ENCODE peak calls at places on chromosomes 13 and 19, in four cellular contexts. N is sigmoid colon, F is IMR-90, Y is ovary. L is an unnamed sample. For H3K27me3, the result is how much of the 10 kb centered on the place peaks cover.

GRCh38 chr19:19749332-19750130 is 16.6 kb upstream of the ZNF14 start:
- DNase-seq in N (no peak), F (no peak), Y (no peak), L (no peak)

GRCh38 chr19:34310494-34310981 is 54.5 kb upstream of the GPI start:
- DNase-seq in N (peak), F (no peak), Y (no peak), L (no peak)

GRCh38 chr13:58239774-58240268 is 608.3 kb downstream of the PCDH17 start:
- DNase-seq in N (no peak), F (no peak), Y (no peak), L (no peak)

GRCh38 chr19:35533822-35534521 is 716 bp downstream of the GAPDHS start:
- DNase-seq in N (no peak), F (peak), Y (no peak), L (no peak)

GRCh38 chr19:58096884-58097283 is 1.1 kb downstream of the ZSCAN18 start:
- DNase-seq in N (no peak), F (no peak), Y (no peak), L (no peak)

GRCh38 chr13:48511621-48512232 is 21.2 kb downstream of the RCBTB2 start:
- DNase-seq in N (no peak), F (no peak), Y (peak), L (no peak)

GRCh38 chr19:52453324-52454094 is at the start of gene ZNF578:
- DNase-seq in N (peak), F (peak), Y (peak), L (peak)

GRCh38 chr19:5632241-5632612 is 9.3 kb downstream of the SAFB start:
- DNase-seq in N (no peak), F (no peak), Y (no peak), L (no peak)

GRCh38 chr19:45376045-45376724 is 5.8 kb upstream of the ERCC2 start:
- DNase-seq in N (peak), F (peak), Y (no peak), L (peak)

GRCh38 chr13:43127827-43128226 is 104.4 kb downstream of the DNAJC15 start:
- DNase-seq in N (no peak), F (no peak), Y (no peak), L (no peak)

GRCh38 chr13:45781553-45782326 is 69.8 kb downstream of the SIAH3 start:
- DNase-seq in N (peak), F (no peak), Y (peak), L (no peak)

GRCh38 chr13:91240341-91240740 is 107.1 kb upstream of the MIR17HG start:
- DNase-seq in N (no peak), F (no peak), Y (no peak), L (no peak)

GRCh38 chr13:42777476-42777875 is 3.9 kb upstream of the FAM216B start:
- DNase-seq in N (no peak), F (peak), Y (no peak), L (no peak)

GRCh38 chr13:46176756-46177155 is 5.2 kb downstream of the LCP1 start:
- DNase-seq in N (no peak), F (no peak), Y (no peak), L (no peak)

GRCh38 chr19:44512326-44513298 is 12.3 kb upstream of the ZNF180 start:
- DNase-seq in N (no peak), F (peak), Y (no peak), L (no peak)

GRCh38 chr13:109344552-109345157 is 441.7 kb downstream of the IRS2 start:
- DNase-seq in N (no peak), F (peak), Y (no peak), L (no peak)

GRCh38 chr13:33125821-33126570 is 109.8 kb downstream of the KL start:
- DNase-seq in N (peak), F (peak), Y (peak), L (peak)

GRCh38 chr13:53694814-53695533 is 666.4 kb downstream of the OLFM4 start:
- DNase-seq in N (no peak), F (no peak), Y (no peak), L (no peak)

GRCh38 chr13:69769637-69770036 is 338.0 kb upstream of the ATXN8OS start:
- DNase-seq in N (no peak), F (no peak), Y (no peak), L (no peak)

GRCh38 chr19:10516671-10517286 is 468 bp downstream of the S1PR5 start:
- DNase-seq in N (no peak), F (no peak), Y (no peak), L (no peak)

GRCh38 chr19:10518444-10519361 is 1.5 kb upstream of the S1PR5 start:
- DNase-seq in N (no peak), F (no peak), Y (no peak), L (no peak)

GRCh38 chr19:10516064-10516385 is 1.2 kb downstream of the S1PR5 start:
- DNase-seq in N (no peak), F (no peak), Y (no peak), L (no peak)

GRCh38 chr19:10517760-10518443 is 655 bp upstream of the S1PR5 start:
- DNase-seq in N (no peak), F (peak), Y (no peak), L (no peak)

DNA sequence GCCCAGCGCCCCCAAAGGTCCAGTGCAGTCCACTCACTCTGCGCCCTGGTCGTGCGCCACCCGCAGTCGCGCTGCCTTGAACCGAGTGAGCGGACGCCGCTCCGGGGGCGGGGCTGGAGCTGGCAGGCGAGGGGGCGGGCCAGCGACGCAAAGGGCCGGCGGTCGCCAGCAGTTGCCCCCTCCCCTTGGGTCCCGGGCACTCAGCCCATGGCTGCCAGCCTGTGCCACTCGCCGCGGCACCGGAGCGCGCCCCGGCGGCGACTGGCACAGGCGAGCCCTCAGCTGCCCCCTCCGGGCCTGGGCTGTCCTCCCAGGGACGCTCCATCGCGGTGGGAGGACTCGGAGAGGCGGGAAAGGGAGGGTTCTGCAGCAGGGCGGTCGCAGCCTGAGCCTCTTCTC is at the start of gene S1PR5:
- DNase-seq in N (no peak), F (no peak), Y (no peak), L (no peak)
- H3K27me3 ChIP-seq in N (half or more), F (half or more), Y (under half), L (under half)

DNA sequence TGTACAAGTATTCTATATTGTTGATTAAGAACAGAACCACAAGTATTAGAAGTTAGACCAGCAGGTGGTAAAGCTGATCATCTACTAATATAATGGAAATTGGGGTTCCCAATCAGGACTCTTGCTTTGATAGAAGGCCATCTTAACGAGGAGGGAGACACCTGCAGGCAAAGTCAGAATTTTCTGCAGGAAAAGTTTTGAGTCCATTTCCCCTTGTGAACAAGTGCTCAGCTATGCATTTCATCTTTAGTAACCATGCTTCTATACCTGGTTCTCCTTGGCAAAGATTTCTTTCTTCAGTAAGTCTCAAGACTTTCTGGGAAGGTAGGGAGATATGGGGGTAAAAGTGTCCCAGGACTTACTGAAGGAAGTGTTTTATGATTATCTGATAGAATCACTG is 36.1 kb upstream of the USPL1 start:
- DNase-seq in N (no peak), F (peak), Y (no peak), L (no peak)
- TF ChIP-seq CTCF in N (no peak), F (peak), Y (no peak), L (peak)

GRCh38 chr13:30289533-30289932 is 17.8 kb downstream of the KATNAL1 start:
- DNase-seq in N (no peak), F (no peak), Y (no peak), L (no peak)
- H3K4me3 ChIP-seq in N (no peak), F (no peak), Y (no peak), L (no peak)

GRCh38 chr13:41459754-41460111 is 2.4 kb downstream of the RGCC start:
- DNase-seq in N (no peak), F (no peak), Y (no peak), L (no peak)
- H3K27me3 ChIP-seq in N (under half), F (under half), Y (under half), L (under half)

DNA sequence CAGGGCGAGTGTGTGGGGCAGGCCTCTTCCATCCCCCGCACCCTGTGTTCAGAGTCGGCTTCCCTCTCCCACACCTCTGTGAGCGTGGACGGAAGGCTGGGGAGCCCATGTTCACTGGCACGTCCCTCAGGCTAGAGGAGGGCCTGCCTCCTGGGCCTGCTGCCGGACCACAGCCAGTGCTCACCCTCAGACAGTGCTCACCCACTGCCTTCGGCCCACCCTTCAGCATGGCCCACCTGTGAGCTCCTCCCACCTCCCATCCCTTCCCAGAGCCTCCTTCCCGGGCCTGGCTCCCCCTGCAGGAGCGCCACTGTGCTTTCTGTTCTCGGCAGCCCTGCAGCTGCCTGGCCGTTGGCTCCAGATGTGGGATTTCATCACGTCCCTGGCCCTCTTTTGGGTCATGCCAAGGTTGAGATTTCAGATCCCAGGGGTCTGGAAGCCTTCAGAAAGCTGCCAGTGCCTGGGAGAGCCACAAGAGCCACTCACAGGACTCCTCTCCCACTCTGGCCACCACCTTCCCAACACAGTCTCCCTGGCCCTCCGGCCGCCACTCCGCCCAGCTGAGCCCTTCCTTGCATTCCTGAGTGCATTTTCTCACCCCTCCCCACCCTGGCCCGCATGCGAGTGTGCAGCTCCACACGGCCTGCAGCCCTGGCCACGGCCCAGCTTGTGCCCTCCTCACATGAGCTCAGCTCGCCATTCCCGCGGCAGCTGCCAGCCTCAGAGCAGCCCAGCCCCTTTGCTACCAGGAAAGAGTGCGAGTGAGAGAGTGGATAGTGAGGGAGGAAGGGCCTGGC is 25.3 kb downstream of the CAPN12 start:
- DNase-seq in N (peak), F (no peak), Y (no peak), L (no peak)
- TF ChIP-seq CTCF in N (peak), F (peak), Y (peak), L (peak)

GRCh38 chr19:11848200-11848593 is 329 bp upstream of the ZNF439 start:
- DNase-seq in N (no peak), F (no peak), Y (no peak), L (no peak)
- H3K4me3 ChIP-seq in N (peak), F (peak), Y (peak), L (peak)

L was measured in BJ.